ENCODE peak calls at places on chromosomes 3 and 15, in seven cellular contexts. One of them, this sample, is unnamed.

GRCh38 chr15:101407439-101407838 is 82.1 kb downstream of the PCSK6 start:
- DNase-seq in AG09319: no peak
- DNase-seq in left ventricle myocardium inferior: no peak
- DNase-seq in B cell: peak
- DNase-seq in HFFc6: no peak
- DNase-seq in GM10248: peak
- DNase-seq in BE2C: no peak
- DNase-seq in this sample: no peak

GRCh38 chr3:197023998-197024651 is 5.5 kb downstream of the MELTF start:
- DNase-seq in AG09319: no peak
- DNase-seq in left ventricle myocardium inferior: no peak
- DNase-seq in B cell: peak
- DNase-seq in HFFc6: no peak
- DNase-seq in GM10248: no peak
- DNase-seq in BE2C: no peak
- DNase-seq in this sample: no peak

GRCh38 chr3:94612631-94613030 is 549.8 kb downstream of the NSUN3 start:
- DNase-seq in AG09319: no peak
- DNase-seq in left ventricle myocardium inferior: no peak
- DNase-seq in B cell: no peak
- DNase-seq in HFFc6: no peak
- DNase-seq in GM10248: no peak
- DNase-seq in BE2C: no peak
- DNase-seq in this sample: no peak

GRCh38 chr15:99537344-99537743 is 28.4 kb upstream of the MEF2A start:
- DNase-seq in AG09319: no peak
- DNase-seq in left ventricle myocardium inferior: peak
- DNase-seq in B cell: no peak
- DNase-seq in HFFc6: no peak
- DNase-seq in GM10248: no peak
- DNase-seq in BE2C: no peak
- DNase-seq in this sample: no peak

GRCh38 chr15:27183182-27183581 is 212.2 kb downstream of the GABRG3 start:
- DNase-seq in AG09319: no peak
- DNase-seq in left ventricle myocardium inferior: no peak
- DNase-seq in B cell: no peak
- DNase-seq in HFFc6: no peak
- DNase-seq in GM10248: no peak
- DNase-seq in BE2C: no peak
- DNase-seq in this sample: no peak

GRCh38 chr15:81752974-81753373 is 292.8 kb downstream of the MEX3B start:
- DNase-seq in AG09319: no peak
- DNase-seq in left ventricle myocardium inferior: no peak
- DNase-seq in B cell: no peak
- DNase-seq in HFFc6: no peak
- DNase-seq in GM10248: no peak
- DNase-seq in BE2C: peak
- DNase-seq in this sample: no peak

GRCh38 chr3:60948488-60948887 is 302.8 kb downstream of the FHIT start:
- DNase-seq in AG09319: no peak
- DNase-seq in left ventricle myocardium inferior: no peak
- DNase-seq in B cell: no peak
- DNase-seq in HFFc6: peak
- DNase-seq in GM10248: no peak
- DNase-seq in BE2C: no peak
- DNase-seq in this sample: no peak

GRCh38 chr15:78418239-78418638 is 19.8 kb upstream of the IREB2 start:
- DNase-seq in AG09319: no peak
- DNase-seq in left ventricle myocardium inferior: no peak
- DNase-seq in B cell: no peak
- DNase-seq in HFFc6: no peak
- DNase-seq in GM10248: no peak
- DNase-seq in BE2C: no peak
- DNase-seq in this sample: no peak

GRCh38 chr3:150370129-150370602 is 37.9 kb upstream of the TSC22D2 start:
- DNase-seq in AG09319: peak
- DNase-seq in left ventricle myocardium inferior: no peak
- DNase-seq in B cell: no peak
- DNase-seq in HFFc6: peak
- DNase-seq in GM10248: no peak
- DNase-seq in BE2C: no peak
- DNase-seq in this sample: no peak

GRCh38 chr15:66884661-66885237 is 180.7 kb upstream of the SMAD3 start:
- DNase-seq in AG09319: no peak
- DNase-seq in left ventricle myocardium inferior: no peak
- DNase-seq in B cell: no peak
- DNase-seq in HFFc6: no peak
- DNase-seq in GM10248: no peak
- DNase-seq in BE2C: no peak
- DNase-seq in this sample: no peak

GRCh38 chr3:109098245-109098644 is 19.7 kb downstream of the MORC1 start:
- DNase-seq in AG09319: no peak
- DNase-seq in left ventricle myocardium inferior: no peak
- DNase-seq in B cell: no peak
- DNase-seq in HFFc6: no peak
- DNase-seq in GM10248: no peak
- DNase-seq in BE2C: peak
- DNase-seq in this sample: no peak

GRCh38 chr15:90774731-90775521 is 57.8 kb downstream of the BLM start:
- DNase-seq in AG09319: no peak
- DNase-seq in left ventricle myocardium inferior: no peak
- DNase-seq in B cell: no peak
- DNase-seq in HFFc6: peak
- DNase-seq in GM10248: no peak
- DNase-seq in BE2C: no peak
- DNase-seq in this sample: no peak

GRCh38 chr3:174775603-174776002 is 83.5 kb upstream of the NAALADL2 start:
- DNase-seq in AG09319: no peak
- DNase-seq in left ventricle myocardium inferior: no peak
- DNase-seq in B cell: no peak
- DNase-seq in HFFc6: no peak
- DNase-seq in GM10248: no peak
- DNase-seq in BE2C: no peak
- DNase-seq in this sample: no peak

GRCh38 chr3:53744351-53744750 is 101.9 kb downstream of the CHDH start:
- DNase-seq in AG09319: no peak
- DNase-seq in left ventricle myocardium inferior: no peak
- DNase-seq in B cell: no peak
- DNase-seq in HFFc6: no peak
- DNase-seq in GM10248: peak
- DNase-seq in BE2C: no peak
- DNase-seq in this sample: no peak

GRCh38 chr15:34122771-34123183 is 20.9 kb downstream of the PGBD4 start:
- DNase-seq in AG09319: no peak
- DNase-seq in left ventricle myocardium inferior: no peak
- DNase-seq in B cell: no peak
- DNase-seq in HFFc6: peak
- DNase-seq in GM10248: peak
- DNase-seq in BE2C: no peak
- DNase-seq in this sample: no peak

GRCh38 chr3:64642327-64643151 is 45.3 kb downstream of the ADAMTS9 start:
- DNase-seq in AG09319: no peak
- DNase-seq in left ventricle myocardium inferior: no peak
- DNase-seq in B cell: no peak
- DNase-seq in HFFc6: no peak
- DNase-seq in GM10248: no peak
- DNase-seq in BE2C: no peak
- DNase-seq in this sample: no peak
- TF ChIP-seq CTCF in AG09319: no peak
- TF ChIP-seq CTCF in left ventricle myocardium inferior: no peak
- TF ChIP-seq CTCF in B cell: no peak
- TF ChIP-seq CTCF in HFFc6: no peak
- TF ChIP-seq CTCF in GM10248: no peak
- TF ChIP-seq CTCF in BE2C: no peak
- TF ChIP-seq CTCF in this sample: no peak

DNA sequence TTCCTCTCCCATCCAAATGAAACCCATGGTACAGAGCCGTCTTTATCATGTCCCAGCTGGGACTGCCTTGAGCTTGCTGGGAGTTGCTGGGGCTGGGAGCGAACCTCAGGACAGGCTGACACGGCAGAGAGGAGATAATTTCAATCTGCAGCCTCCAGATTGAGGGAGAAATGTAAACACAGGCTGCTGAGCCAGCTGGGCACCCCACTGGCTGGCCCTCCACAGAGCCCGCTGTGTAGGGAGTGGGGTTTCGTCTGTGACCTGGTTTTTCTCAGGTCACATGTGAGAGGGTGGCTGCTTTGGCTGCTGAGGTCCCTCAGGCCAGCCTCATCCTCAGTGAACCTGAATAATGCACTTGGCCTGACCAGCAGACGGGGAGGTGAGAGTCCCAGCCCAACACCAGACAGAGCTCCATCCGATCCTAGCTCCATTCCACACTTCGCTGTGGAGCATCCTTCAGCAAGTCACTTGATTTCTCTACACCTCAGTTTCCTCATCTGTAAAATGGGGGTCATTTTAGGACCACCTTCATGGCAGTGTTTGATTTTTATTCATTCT is 121.6 kb upstream of the MRPS22 start:
- DNase-seq in AG09319: no peak
- DNase-seq in left ventricle myocardium inferior: no peak
- DNase-seq in B cell: no peak
- DNase-seq in HFFc6: no peak
- DNase-seq in GM10248: no peak
- DNase-seq in BE2C: no peak
- DNase-seq in this sample: no peak
- TF ChIP-seq CTCF in AG09319: no peak
- TF ChIP-seq CTCF in left ventricle myocardium inferior: no peak
- TF ChIP-seq CTCF in B cell: no peak
- TF ChIP-seq CTCF in HFFc6: no peak
- TF ChIP-seq CTCF in GM10248: no peak
- TF ChIP-seq CTCF in BE2C: no peak
- TF ChIP-seq CTCF in this sample: no peak

GRCh38 chr3:193778676-193779075 is 185.7 kb downstream of the OPA1 start:
- DNase-seq in AG09319: no peak
- DNase-seq in left ventricle myocardium inferior: no peak
- DNase-seq in B cell: no peak
- DNase-seq in HFFc6: no peak
- DNase-seq in GM10248: no peak
- DNase-seq in BE2C: no peak
- DNase-seq in this sample: no peak

GRCh38 chr3:193779933-193780332 is 186.9 kb downstream of the OPA1 start:
- DNase-seq in AG09319: no peak
- DNase-seq in left ventricle myocardium inferior: no peak
- DNase-seq in B cell: no peak
- DNase-seq in HFFc6: no peak
- DNase-seq in GM10248: no peak
- DNase-seq in BE2C: no peak
- DNase-seq in this sample: no peak

GRCh38 chr3:193776626-193777025 is 183.6 kb downstream of the OPA1 start:
- DNase-seq in AG09319: no peak
- DNase-seq in left ventricle myocardium inferior: no peak
- DNase-seq in B cell: peak
- DNase-seq in HFFc6: no peak
- DNase-seq in GM10248: no peak
- DNase-seq in BE2C: no peak
- DNase-seq in this sample: no peak

GRCh38 chr3:193775421-193776077 is 182.5 kb downstream of the OPA1 start:
- DNase-seq in AG09319: no peak
- DNase-seq in left ventricle myocardium inferior: no peak
- DNase-seq in B cell: no peak
- DNase-seq in HFFc6: no peak
- DNase-seq in GM10248: no peak
- DNase-seq in BE2C: no peak
- DNase-seq in this sample: no peak

DNA sequence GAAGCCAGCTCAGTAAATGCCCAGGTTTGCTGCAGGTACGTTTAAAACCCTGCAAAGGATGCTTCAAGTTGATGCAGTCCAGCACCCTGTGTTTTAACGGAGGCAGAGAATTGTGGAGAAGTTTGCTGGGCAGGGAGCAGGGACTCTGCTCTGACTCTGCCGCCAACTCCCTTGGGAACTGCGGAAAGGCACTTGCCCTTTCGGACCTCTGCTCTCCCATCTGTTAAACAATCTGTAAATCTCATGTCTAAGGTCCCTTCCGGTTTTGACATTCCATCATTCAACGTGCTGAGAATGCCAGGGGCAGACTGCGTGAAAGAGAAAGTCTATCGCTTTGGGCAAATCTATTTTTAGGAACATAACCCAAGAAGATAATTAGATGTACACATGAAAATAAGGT is 184.5 kb downstream of the OPA1 start:
- DNase-seq in AG09319: no peak
- DNase-seq in left ventricle myocardium inferior: no peak
- DNase-seq in B cell: no peak
- DNase-seq in HFFc6: no peak
- DNase-seq in GM10248: no peak
- DNase-seq in BE2C: peak
- DNase-seq in this sample: no peak
- TF ChIP-seq CTCF in AG09319: no peak
- TF ChIP-seq CTCF in left ventricle myocardium inferior: no peak
- TF ChIP-seq CTCF in B cell: no peak
- TF ChIP-seq CTCF in HFFc6: no peak
- TF ChIP-seq CTCF in GM10248: no peak
- TF ChIP-seq CTCF in BE2C: no peak
- TF ChIP-seq CTCF in this sample: no peak

DNA sequence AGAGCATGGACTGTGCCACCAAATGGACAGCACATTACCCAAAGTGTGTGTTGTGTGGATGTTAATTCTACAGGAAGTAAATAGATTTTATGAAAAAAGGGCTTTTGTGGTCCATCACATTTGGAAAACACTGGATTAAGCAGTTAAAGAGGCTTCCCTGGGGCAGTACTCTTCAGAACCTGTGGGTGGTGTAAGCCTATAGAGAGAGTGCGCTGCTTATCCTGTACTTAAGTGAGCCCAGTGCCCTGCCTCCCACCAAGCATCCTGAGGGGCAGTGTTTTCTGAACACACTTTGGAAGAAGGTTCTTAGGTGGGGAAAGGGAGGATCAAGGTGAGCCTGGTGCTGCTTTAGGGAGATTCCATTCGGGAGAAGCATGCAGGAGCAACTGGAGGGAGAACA is 10.9 kb downstream of the TTLL3 start:
- DNase-seq in AG09319: no peak
- DNase-seq in left ventricle myocardium inferior: no peak
- DNase-seq in B cell: no peak
- DNase-seq in HFFc6: no peak
- DNase-seq in GM10248: no peak
- DNase-seq in BE2C: no peak
- DNase-seq in this sample: no peak
- TF ChIP-seq CTCF in AG09319: no peak
- TF ChIP-seq CTCF in left ventricle myocardium inferior: peak
- TF ChIP-seq CTCF in B cell: no peak
- TF ChIP-seq CTCF in HFFc6: peak
- TF ChIP-seq CTCF in GM10248: no peak
- TF ChIP-seq CTCF in BE2C: peak
- TF ChIP-seq CTCF in this sample: no peak

GRCh38 chr15:70437882-70438331 is 325.5 kb downstream of the UACA start:
- DNase-seq in AG09319: no peak
- DNase-seq in left ventricle myocardium inferior: no peak
- DNase-seq in B cell: no peak
- DNase-seq in HFFc6: no peak
- DNase-seq in GM10248: no peak
- DNase-seq in BE2C: peak
- DNase-seq in this sample: no peak
- TF ChIP-seq CTCF in AG09319: no peak
- TF ChIP-seq CTCF in left ventricle myocardium inferior: no peak
- TF ChIP-seq CTCF in B cell: no peak
- TF ChIP-seq CTCF in HFFc6: no peak
- TF ChIP-seq CTCF in GM10248: no peak
- TF ChIP-seq CTCF in BE2C: peak
- TF ChIP-seq CTCF in this sample: no peak

GRCh38 chr3:167032267-167032876 is 347.7 kb downstream of the ZBBX start:
- DNase-seq in AG09319: no peak
- DNase-seq in left ventricle myocardium inferior: no peak
- DNase-seq in B cell: no peak
- DNase-seq in HFFc6: peak
- DNase-seq in GM10248: no peak
- DNase-seq in BE2C: peak
- DNase-seq in this sample: no peak
- TF ChIP-seq CTCF in AG09319: no peak
- TF ChIP-seq CTCF in left ventricle myocardium inferior: peak
- TF ChIP-seq CTCF in B cell: no peak
- TF ChIP-seq CTCF in HFFc6: peak
- TF ChIP-seq CTCF in GM10248: peak
- TF ChIP-seq CTCF in BE2C: peak
- TF ChIP-seq CTCF in this sample: no peak

This sample was measured in omental fat pad.